ENCODE peak calls at places on chromosomes 6 and 20, in four cellular contexts. J, P, S and T are unnamed samples. For H3K36me3, the result is how much of the 10 kb centered on the place peaks cover.

GRCh38 chr6:104320896-104321295 is 538.8 kb downstream of the HACE1 start:
- DNase-seq in J (no peak), P (no peak), S (no peak), T (no peak)

GRCh38 chr6:12403946-12404647 is 113.9 kb downstream of the EDN1 start:
- DNase-seq in J (no peak), P (no peak), S (no peak), T (no peak)

GRCh38 chr6:75563032-75563431 is 38.6 kb upstream of the SENP6 start:
- DNase-seq in J (peak), P (peak), S (no peak), T (no peak)

GRCh38 chr6:128491643-128492206 is 28.7 kb downstream of the PTPRK start:
- DNase-seq in J (no peak), P (no peak), S (no peak), T (no peak)

GRCh38 chr6:131976545-131977061 is 25.4 kb upstream of the CCN2 start:
- DNase-seq in J (no peak), P (no peak), S (no peak), T (no peak)

GRCh38 chr6:46626228-46626909 is 26.2 kb downstream of the CYP39A1 start:
- DNase-seq in J (peak), P (peak), S (peak), T (no peak)

GRCh38 chr20:51768759-51769517 is 748 bp upstream of the ATP9A start:
- DNase-seq in J (no peak), P (peak), S (no peak), T (no peak)

GRCh38 chr6:1424306-1424927 is 35.0 kb downstream of the FOXF2 start:
- DNase-seq in J (peak), P (peak), S (no peak), T (no peak)

GRCh38 chr20:43537921-43538854 is 20.6 kb upstream of the SGK2 start:
- DNase-seq in J (peak), P (peak), S (no peak), T (no peak)

GRCh38 chr20:22333885-22334545 is 250.4 kb downstream of the FOXA2 start:
- DNase-seq in J (peak), P (peak), S (no peak), T (no peak)

GRCh38 chr6:34834789-34835518 is 43.1 kb downstream of the BLTP3A start:
- DNase-seq in J (no peak), P (no peak), S (no peak), T (no peak)
- H3K36me3 ChIP-seq in J (under half), P (under half), S (under half), T (under half)

DNA sequence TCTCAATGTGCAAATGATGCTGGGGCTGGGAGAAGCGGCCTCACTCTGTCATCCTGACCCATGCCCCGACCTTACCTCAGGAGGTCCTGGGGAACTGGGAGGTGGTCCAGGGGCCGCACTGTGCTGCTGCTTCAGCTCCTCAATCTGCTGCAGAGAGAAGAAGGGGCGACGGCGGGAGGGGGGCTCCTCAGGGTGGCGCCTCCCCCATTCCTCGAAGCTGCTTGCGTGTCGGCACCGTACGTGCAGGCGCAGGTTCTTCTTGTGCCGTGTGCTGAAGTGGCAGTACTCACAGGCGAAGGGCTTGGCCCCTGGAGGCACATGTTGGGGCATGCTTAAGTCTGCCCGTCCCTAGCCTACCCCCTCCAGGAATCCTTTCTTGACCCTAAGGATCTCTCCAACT is 12.9 kb downstream of the ZNF335 start:
- DNase-seq in J (no peak), P (no peak), S (no peak), T (peak)
- H3K36me3 ChIP-seq in J (under half), P (under half), S (under half), T (half or more)

DNA sequence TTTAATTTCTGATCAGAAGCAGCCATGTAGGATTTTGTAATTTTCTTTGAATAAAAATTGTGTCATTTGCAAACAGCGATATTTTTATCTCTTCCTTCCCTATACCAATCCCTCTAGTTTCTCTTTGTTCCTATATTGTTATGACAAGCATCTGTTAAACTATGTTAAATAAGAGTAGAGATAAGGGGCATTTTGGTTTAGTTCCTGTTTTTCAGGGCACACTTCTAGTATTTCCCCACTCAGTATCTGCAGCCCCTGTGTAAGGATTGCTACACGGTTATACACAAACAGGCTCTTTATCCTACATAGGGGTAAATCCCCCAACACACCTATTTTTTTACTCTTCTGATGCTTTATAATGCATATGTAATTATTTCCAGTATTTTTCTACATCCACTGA is 42.1 kb downstream of the TRERF1 start:
- DNase-seq in J (no peak), P (no peak), S (no peak), T (no peak)
- H3K36me3 ChIP-seq in J (under half), P (under half), S (under half), T (under half)

DNA sequence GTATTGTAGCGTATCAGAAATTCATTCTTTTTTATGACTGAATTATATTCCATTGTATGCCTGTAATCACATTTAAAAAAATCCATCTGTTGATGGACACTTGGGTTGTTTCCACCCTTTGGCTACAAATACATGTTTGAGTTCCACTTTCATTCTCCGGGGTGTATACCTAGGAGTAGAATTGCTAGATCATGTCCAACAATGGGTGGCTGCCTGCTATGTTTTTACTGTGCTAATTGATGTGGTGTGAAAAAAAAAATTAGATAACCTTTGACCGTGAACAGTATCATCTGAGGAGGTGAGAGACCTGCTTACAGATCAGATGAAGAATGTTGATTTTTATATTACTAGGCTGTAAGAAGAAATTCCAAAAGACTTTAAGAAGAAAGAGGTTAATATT is 37.1 kb downstream of the TOP1 start:
- DNase-seq in J (no peak), P (no peak), S (no peak), T (no peak)
- H3K36me3 ChIP-seq in J (half or more), P (under half), S (under half), T (half or more)

GRCh38 chr20:58697201-58697866 is 4.7 kb downstream of the NPEPL1 start:
- DNase-seq in J (no peak), P (no peak), S (no peak), T (peak)

GRCh38 chr20:58699246-58700107 is 6.9 kb downstream of the NPEPL1 start:
- DNase-seq in J (no peak), P (peak), S (no peak), T (peak)

GRCh38 chr20:58697867-58698703 is 5.5 kb downstream of the NPEPL1 start:
- DNase-seq in J (no peak), P (peak), S (no peak), T (peak)

GRCh38 chr20:58700121-58700780 is 7.7 kb downstream of the NPEPL1 start:
- DNase-seq in J (no peak), P (peak), S (no peak), T (peak)

GRCh38 chr20:58698741-58699141 is 6.1 kb downstream of the NPEPL1 start:
- DNase-seq in J (no peak), P (peak), S (no peak), T (no peak)
- H3K36me3 ChIP-seq in J (under half), P (under half), S (under half), T (under half)